ENCODE peak calls at places on chromosomes 3 and 15, in five cellular contexts. N is Peyer's patch; T is NCI-H460; E is activated gamma-delta T cell treated with Interleukin-2 at 50 U/mL for 16 hours; U is activated CD4-positive, alpha-beta memory T cell treated with anti-CD3 and anti-CD28 coated beads, Interleukin-2, amount 10 ng/mL, durations not matched to agents 7 days and 5 days. J is an unnamed sample.

GRCh38 chr3:54530091-54530490 is 397.8 kb downstream of the LRTM1 start:
- DNase-seq in U (no peak), T (no peak), E (no peak), N (no peak), J (no peak)

GRCh38 chr15:65095011-65095746 is 18.6 kb downstream of the KBTBD13 start:
- DNase-seq in U (no peak), T (no peak), N (no peak), E (no peak), J (peak)

GRCh38 chr3:151011427-151011826 is 38.9 kb upstream of the CLRN1 start:
- DNase-seq in E (no peak), N (no peak), U (no peak), T (no peak), J (no peak)

GRCh38 chr3:146308222-146308621 is 57.3 kb upstream of the PLSCR4 start:
- DNase-seq in E (no peak), U (no peak), T (peak), N (no peak), J (no peak)

GRCh38 chr15:66390670-66391069 is 4.0 kb downstream of the MAP2K1 start:
- DNase-seq in N (peak), U (peak), T (no peak), E (peak), J (peak)

GRCh38 chr15:90553248-90553745 is 23.6 kb downstream of the CRTC3 start:
- DNase-seq in T (no peak), U (no peak), N (no peak), E (no peak), J (no peak)

GRCh38 chr3:114127517-114127916 is 51.3 kb downstream of the DRD3 start:
- DNase-seq in E (no peak), T (no peak), U (no peak), N (no peak), J (no peak)

GRCh38 chr15:68304611-68305337 is 27.2 kb downstream of the FEM1B start:
- DNase-seq in U (peak), N (no peak), T (no peak), E (no peak), J (no peak)

GRCh38 chr3:155747867-155748266 is 3.0 kb upstream of the PLCH1 start:
- DNase-seq in U (no peak), N (no peak), T (no peak), E (no peak), J (no peak)

GRCh38 chr3:144821583-144821982 is 850.0 kb downstream of the DIPK2A start:
- DNase-seq in T (no peak), E (no peak), U (no peak), N (no peak), J (no peak)

GRCh38 chr3:89098964-89099585 is 8.3 kb upstream of the EPHA3 start:
- DNase-seq in E (no peak), N (no peak), T (no peak), U (peak), J (peak)

GRCh38 chr3:160205606-160206005 is 19.6 kb upstream of the C3orf80 start:
- DNase-seq in E (no peak), N (no peak), U (no peak), T (no peak), J (no peak)

GRCh38 chr15:88266170-88266569 is 9.6 kb upstream of the NTRK3 start:
- DNase-seq in U (no peak), T (no peak), E (no peak), N (no peak), J (no peak)

GRCh38 chr3:187197255-187197654 is at the start of gene RTP1:
- DNase-seq in E (no peak), U (no peak), T (no peak), N (no peak), J (no peak)

GRCh38 chr15:40830884-40831283 is 2.4 kb upstream of the PPP1R14D start:
- DNase-seq in N (no peak), E (no peak), U (no peak), T (no peak), J (no peak)

GRCh38 chr3:186993210-186993782 is 63.0 kb downstream of the ST6GAL1 start:
- DNase-seq in E (no peak), T (no peak), U (no peak), N (no peak), J (no peak)

GRCh38 chr3:133937756-133938601 is 42.3 kb upstream of the RAB6B start:
- DNase-seq in N (no peak), E (no peak), T (no peak), U (no peak), J (no peak)

GRCh38 chr3:48555949-48556795 is 431 bp downstream of the PFKFB4 start:
- DNase-seq in T (no peak), E (no peak), U (no peak), N (no peak), J (no peak)

GRCh38 chr3:60835796-60836195 is 415.5 kb downstream of the FHIT start:
- DNase-seq in N (no peak), T (no peak), E (no peak), U (no peak), J (no peak)

GRCh38 chr3:121883507-121883906 is 10.7 kb upstream of the SLC15A2 start:
- DNase-seq in U (no peak), N (no peak), E (no peak), T (peak), J (no peak)

GRCh38 chr15:71103102-71103676 is 12.1 kb upstream of the THSD4 start:
- DNase-seq in N (no peak), E (no peak), T (peak), U (no peak), J (peak)

GRCh38 chr15:79057050-79057449 is 33.5 kb downstream of the RASGRF1 start:
- DNase-seq in U (no peak), T (no peak), N (no peak), E (no peak), J (no peak)